ENCODE peak calls at places on chromosomes 11 and 22, in six cellular contexts. One of them, this sample, is unnamed.

GRCh38 chr22:39997939-39998726 is 3.4 kb downstream of the FAM83F start:
- DNase-seq in hepatocyte: peak
- DNase-seq in renal cortical epithelial cell: peak
- DNase-seq in activated CD8-positive, alpha-beta memory T cell treated with anti-CD3 and anti-CD28 coated beads, Interleukin-2, amount 50 U/mL, for 48 hours: no peak
- DNase-seq in stimulated activated CD4-positive, alpha-beta T cell treated with anti-CD3 and anti-CD28 coated beads, TNF-alpha, amount 100 ng/mL, for 4 hours: no peak
- DNase-seq in fibroblast of the aortic adventitia: no peak
- DNase-seq in this sample: no peak

GRCh38 chr11:45658292-45658991 is 7.0 kb downstream of the CHST1 start:
- DNase-seq in hepatocyte: peak
- DNase-seq in renal cortical epithelial cell: peak
- DNase-seq in activated CD8-positive, alpha-beta memory T cell treated with anti-CD3 and anti-CD28 coated beads, Interleukin-2, amount 50 U/mL, for 48 hours: no peak
- DNase-seq in stimulated activated CD4-positive, alpha-beta T cell treated with anti-CD3 and anti-CD28 coated beads, TNF-alpha, amount 100 ng/mL, for 4 hours: no peak
- DNase-seq in fibroblast of the aortic adventitia: peak
- DNase-seq in this sample: peak

GRCh38 chr11:74138021-74138420 is 32.8 kb downstream of the C2CD3 start:
- DNase-seq in hepatocyte: no peak
- DNase-seq in renal cortical epithelial cell: peak
- DNase-seq in activated CD8-positive, alpha-beta memory T cell treated with anti-CD3 and anti-CD28 coated beads, Interleukin-2, amount 50 U/mL, for 48 hours: no peak
- DNase-seq in stimulated activated CD4-positive, alpha-beta T cell treated with anti-CD3 and anti-CD28 coated beads, TNF-alpha, amount 100 ng/mL, for 4 hours: no peak
- DNase-seq in fibroblast of the aortic adventitia: no peak
- DNase-seq in this sample: no peak

GRCh38 chr11:9004310-9004945 is 627 bp upstream of the NRIP3 start:
- DNase-seq in hepatocyte: peak
- DNase-seq in renal cortical epithelial cell: no peak
- DNase-seq in activated CD8-positive, alpha-beta memory T cell treated with anti-CD3 and anti-CD28 coated beads, Interleukin-2, amount 50 U/mL, for 48 hours: peak
- DNase-seq in stimulated activated CD4-positive, alpha-beta T cell treated with anti-CD3 and anti-CD28 coated beads, TNF-alpha, amount 100 ng/mL, for 4 hours: peak
- DNase-seq in fibroblast of the aortic adventitia: no peak
- DNase-seq in this sample: peak

GRCh38 chr22:49734882-49735281 is 92.8 kb downstream of the BRD1 start:
- DNase-seq in hepatocyte: no peak
- DNase-seq in renal cortical epithelial cell: no peak
- DNase-seq in activated CD8-positive, alpha-beta memory T cell treated with anti-CD3 and anti-CD28 coated beads, Interleukin-2, amount 50 U/mL, for 48 hours: peak
- DNase-seq in stimulated activated CD4-positive, alpha-beta T cell treated with anti-CD3 and anti-CD28 coated beads, TNF-alpha, amount 100 ng/mL, for 4 hours: no peak
- DNase-seq in fibroblast of the aortic adventitia: no peak
- DNase-seq in this sample: no peak

GRCh38 chr22:17583151-17583550 is 19.9 kb downstream of the SLC25A18 start:
- DNase-seq in hepatocyte: no peak
- DNase-seq in renal cortical epithelial cell: no peak
- DNase-seq in activated CD8-positive, alpha-beta memory T cell treated with anti-CD3 and anti-CD28 coated beads, Interleukin-2, amount 50 U/mL, for 48 hours: no peak
- DNase-seq in stimulated activated CD4-positive, alpha-beta T cell treated with anti-CD3 and anti-CD28 coated beads, TNF-alpha, amount 100 ng/mL, for 4 hours: no peak
- DNase-seq in fibroblast of the aortic adventitia: no peak
- DNase-seq in this sample: no peak

GRCh38 chr11:81644239-81644840 is 1089.3 kb downstream of the FAM181B start:
- DNase-seq in hepatocyte: peak
- DNase-seq in renal cortical epithelial cell: peak
- DNase-seq in activated CD8-positive, alpha-beta memory T cell treated with anti-CD3 and anti-CD28 coated beads, Interleukin-2, amount 50 U/mL, for 48 hours: no peak
- DNase-seq in stimulated activated CD4-positive, alpha-beta T cell treated with anti-CD3 and anti-CD28 coated beads, TNF-alpha, amount 100 ng/mL, for 4 hours: no peak
- DNase-seq in fibroblast of the aortic adventitia: peak
- DNase-seq in this sample: peak

GRCh38 chr11:114254571-114255146 is 41.5 kb upstream of the NNMT start:
- DNase-seq in hepatocyte: no peak
- DNase-seq in renal cortical epithelial cell: no peak
- DNase-seq in activated CD8-positive, alpha-beta memory T cell treated with anti-CD3 and anti-CD28 coated beads, Interleukin-2, amount 50 U/mL, for 48 hours: no peak
- DNase-seq in stimulated activated CD4-positive, alpha-beta T cell treated with anti-CD3 and anti-CD28 coated beads, TNF-alpha, amount 100 ng/mL, for 4 hours: no peak
- DNase-seq in fibroblast of the aortic adventitia: no peak
- DNase-seq in this sample: no peak

GRCh38 chr22:19014886-19015285 is 78.8 kb upstream of the PRODH start:
- DNase-seq in hepatocyte: no peak
- DNase-seq in renal cortical epithelial cell: no peak
- DNase-seq in activated CD8-positive, alpha-beta memory T cell treated with anti-CD3 and anti-CD28 coated beads, Interleukin-2, amount 50 U/mL, for 48 hours: no peak
- DNase-seq in stimulated activated CD4-positive, alpha-beta T cell treated with anti-CD3 and anti-CD28 coated beads, TNF-alpha, amount 100 ng/mL, for 4 hours: no peak
- DNase-seq in fibroblast of the aortic adventitia: no peak
- DNase-seq in this sample: no peak

GRCh38 chr11:662689-663274 is 25.7 kb downstream of the DRD4 start:
- DNase-seq in hepatocyte: peak
- DNase-seq in renal cortical epithelial cell: peak
- DNase-seq in activated CD8-positive, alpha-beta memory T cell treated with anti-CD3 and anti-CD28 coated beads, Interleukin-2, amount 50 U/mL, for 48 hours: no peak
- DNase-seq in stimulated activated CD4-positive, alpha-beta T cell treated with anti-CD3 and anti-CD28 coated beads, TNF-alpha, amount 100 ng/mL, for 4 hours: no peak
- DNase-seq in fibroblast of the aortic adventitia: peak
- DNase-seq in this sample: peak

GRCh38 chr11:10604340-10604748 is 35.9 kb upstream of the LYVE1 start:
- DNase-seq in hepatocyte: peak
- DNase-seq in renal cortical epithelial cell: peak
- DNase-seq in activated CD8-positive, alpha-beta memory T cell treated with anti-CD3 and anti-CD28 coated beads, Interleukin-2, amount 50 U/mL, for 48 hours: no peak
- DNase-seq in stimulated activated CD4-positive, alpha-beta T cell treated with anti-CD3 and anti-CD28 coated beads, TNF-alpha, amount 100 ng/mL, for 4 hours: no peak
- DNase-seq in fibroblast of the aortic adventitia: no peak
- DNase-seq in this sample: peak

GRCh38 chr11:70569996-70570692 is 171.8 kb downstream of the CTTN start:
- DNase-seq in hepatocyte: no peak
- DNase-seq in renal cortical epithelial cell: no peak
- DNase-seq in activated CD8-positive, alpha-beta memory T cell treated with anti-CD3 and anti-CD28 coated beads, Interleukin-2, amount 50 U/mL, for 48 hours: no peak
- DNase-seq in stimulated activated CD4-positive, alpha-beta T cell treated with anti-CD3 and anti-CD28 coated beads, TNF-alpha, amount 100 ng/mL, for 4 hours: no peak
- DNase-seq in fibroblast of the aortic adventitia: no peak
- DNase-seq in this sample: no peak

GRCh38 chr11:61120865-61121831 is 18.9 kb downstream of the CD5 start:
- DNase-seq in hepatocyte: peak
- DNase-seq in renal cortical epithelial cell: no peak
- DNase-seq in activated CD8-positive, alpha-beta memory T cell treated with anti-CD3 and anti-CD28 coated beads, Interleukin-2, amount 50 U/mL, for 48 hours: no peak
- DNase-seq in stimulated activated CD4-positive, alpha-beta T cell treated with anti-CD3 and anti-CD28 coated beads, TNF-alpha, amount 100 ng/mL, for 4 hours: no peak
- DNase-seq in fibroblast of the aortic adventitia: peak
- DNase-seq in this sample: no peak

GRCh38 chr11:102187416-102188125 is 77.3 kb downstream of the YAP1 start:
- DNase-seq in hepatocyte: peak
- DNase-seq in renal cortical epithelial cell: no peak
- DNase-seq in activated CD8-positive, alpha-beta memory T cell treated with anti-CD3 and anti-CD28 coated beads, Interleukin-2, amount 50 U/mL, for 48 hours: no peak
- DNase-seq in stimulated activated CD4-positive, alpha-beta T cell treated with anti-CD3 and anti-CD28 coated beads, TNF-alpha, amount 100 ng/mL, for 4 hours: no peak
- DNase-seq in fibroblast of the aortic adventitia: peak
- DNase-seq in this sample: no peak